ENCODE peak calls at places on chromosome 20, in seven cellular contexts. E is Calu3, Z is fibroblast of villous mesenchyme, T is A673, R is cardiac fibroblast, V is colonic mucosa, O is fibroblast of mammary gland. I is an unnamed sample.

GRCh38 chr20:47196091-47197081 is 160.1 kb downstream of the ZMYND8 start:
- DNase-seq in T (peak), E (peak), R (peak), V (peak), Z (peak), O (peak), I (peak)

GRCh38 chr20:58976095-58976730 is 4.8 kb upstream of the NELFCD start:
- DNase-seq in R (no peak), E (no peak), T (no peak), Z (no peak), V (no peak), O (no peak), I (no peak)

GRCh38 chr20:45496166-45496565 is 19.3 kb downstream of the SPINT3 start:
- DNase-seq in E (no peak), Z (no peak), V (peak), T (no peak), R (no peak), O (no peak), I (no peak)

GRCh38 chr20:9163995-9164394 is 95.1 kb downstream of the PLCB4 start:
- DNase-seq in Z (no peak), R (no peak), T (no peak), O (no peak), E (no peak), V (no peak), I (no peak)

GRCh38 chr20:53611449-53611894 is 17.8 kb upstream of the ZNF217 start:
- DNase-seq in R (peak), Z (peak), T (peak), V (no peak), E (peak), O (peak), I (peak)

GRCh38 chr20:58661298-58662141 is 10.4 kb downstream of the STX16 start:
- DNase-seq in O (no peak), T (no peak), E (no peak), Z (no peak), R (no peak), V (no peak), I (no peak)

GRCh38 chr20:45229264-45230056 is 8.3 kb downstream of the SEMG2 start:
- DNase-seq in Z (peak), O (peak), R (peak), T (peak), V (peak), E (peak), I (peak)

GRCh38 chr20:23622839-23623343 is 14.9 kb downstream of the CST3 start:
- DNase-seq in T (peak), Z (peak), V (peak), R (peak), E (peak), O (peak), I (peak)

GRCh38 chr20:32841632-32842031 is 17.1 kb upstream of the EFCAB8 start:
- DNase-seq in V (no peak), E (no peak), Z (no peak), T (no peak), R (no peak), O (no peak), I (no peak)

GRCh38 chr20:45863543-45864470 is 6.4 kb downstream of the ZSWIM3 start:
- DNase-seq in T (no peak), R (no peak), V (peak), E (no peak), O (no peak), Z (no peak), I (no peak)

GRCh38 chr20:19886666-19887288 is 128.7 kb downstream of the RIN2 start:
- DNase-seq in Z (peak), O (peak), T (peak), V (peak), R (peak), E (no peak), I (no peak)
- TF ChIP-seq CTCF in Z (peak), O (peak), T (peak), V (no peak), R (peak), E (no peak), I (no peak)

GRCh38 chr20:19466204-19466928 is 253.9 kb downstream of the SLC24A3 start:
- DNase-seq in E (no peak), Z (no peak), R (no peak), O (no peak), T (no peak), V (no peak), I (no peak)

GRCh38 chr20:19460386-19460785 is 247.9 kb downstream of the SLC24A3 start:
- DNase-seq in Z (peak), R (peak), T (no peak), O (peak), E (no peak), V (no peak), I (no peak)

GRCh38 chr20:19462491-19462890 is 250.0 kb downstream of the SLC24A3 start:
- DNase-seq in Z (no peak), O (no peak), T (no peak), V (no peak), R (no peak), E (no peak), I (no peak)

GRCh38 chr20:19463597-19463996 is 251.2 kb downstream of the SLC24A3 start:
- DNase-seq in E (no peak), T (no peak), O (no peak), V (no peak), Z (no peak), R (no peak), I (no peak)
- TF ChIP-seq CTCF in E (no peak), T (no peak), O (no peak), V (no peak), Z (no peak), R (no peak), I (no peak)

GRCh38 chr20:48620112-48620485 is 207.7 kb downstream of the PREX1 start:
- DNase-seq in R (no peak), V (no peak), T (no peak), Z (no peak), E (no peak), O (no peak), I (no peak)

GRCh38 chr20:48622421-48622820 is 205.4 kb downstream of the PREX1 start:
- DNase-seq in Z (no peak), E (no peak), O (no peak), R (no peak), T (no peak), V (no peak), I (no peak)

GRCh38 chr20:48620486-48621255 is 207.1 kb downstream of the PREX1 start:
- DNase-seq in R (peak), O (peak), V (peak), T (peak), E (peak), Z (peak), I (peak)

GRCh38 chr20:48623176-48623905 is 204.5 kb downstream of the PREX1 start:
- DNase-seq in T (no peak), V (no peak), O (no peak), R (no peak), Z (no peak), E (no peak), I (no peak)

DNA sequence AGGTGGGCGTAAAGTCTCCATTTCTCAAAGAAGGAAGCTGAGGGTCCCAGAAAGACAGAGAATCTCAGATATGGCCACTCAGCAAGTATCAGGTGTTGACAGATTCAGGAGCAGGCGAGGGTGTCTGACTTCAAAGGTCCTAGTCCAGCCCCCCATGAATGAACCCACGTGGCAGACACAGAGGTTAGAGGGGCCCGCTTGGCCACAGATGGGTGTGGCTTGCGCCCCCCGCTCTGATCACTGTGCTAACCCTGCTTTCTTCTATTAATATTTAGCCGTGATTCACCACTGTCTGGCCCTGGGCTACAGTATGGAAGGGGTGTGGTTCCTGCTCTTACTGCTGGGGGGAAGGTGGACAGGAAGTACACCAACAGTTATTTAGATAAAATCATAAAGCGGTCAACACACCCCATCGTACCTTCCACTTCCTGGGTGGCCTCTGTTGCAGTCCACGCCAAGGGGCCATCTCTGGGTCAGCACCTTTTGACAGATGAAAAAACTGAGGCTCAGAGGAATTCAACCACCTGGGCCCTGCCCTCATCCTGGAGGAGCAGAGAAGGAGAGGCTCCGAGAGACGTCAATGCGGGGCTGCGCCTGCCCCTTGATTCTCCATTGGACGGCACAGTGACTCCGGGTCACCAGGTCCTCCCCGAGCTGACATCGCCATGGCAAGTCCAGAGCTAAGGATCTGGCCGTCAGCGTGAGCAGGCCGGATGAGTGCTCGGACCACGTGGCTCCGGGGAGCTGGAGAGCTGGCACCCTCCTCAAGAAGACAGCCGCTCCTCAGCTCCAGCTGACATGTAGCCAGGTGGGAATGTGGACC is 206.3 kb downstream of the PREX1 start:
- DNase-seq in E (peak), R (peak), V (peak), T (no peak), Z (no peak), O (no peak), I (peak)
- TF ChIP-seq CTCF in E (no peak), R (no peak), V (no peak), T (peak), Z (no peak), O (no peak), I (no peak)

DNA sequence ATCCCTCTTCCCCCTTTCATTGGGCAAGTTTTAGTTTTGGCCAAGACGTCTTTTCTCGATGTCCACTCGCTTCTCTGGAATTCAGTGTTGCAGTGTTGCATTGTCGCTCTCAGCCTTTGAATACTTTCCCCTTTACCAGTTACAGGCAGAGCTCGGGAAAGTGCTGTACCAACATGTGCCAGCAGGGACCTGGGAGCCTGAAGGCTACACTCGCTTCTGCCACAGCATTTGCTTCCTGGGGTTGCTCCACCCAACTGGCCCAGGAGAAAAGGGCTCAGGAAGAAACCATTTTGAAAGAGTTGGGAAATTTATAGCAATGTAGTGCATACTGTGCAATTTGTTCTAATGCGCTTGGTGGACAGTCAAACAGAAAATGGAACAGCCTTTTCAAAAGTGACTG is 78.6 kb downstream of the LINC00237 start:
- DNase-seq in R (peak), V (no peak), T (peak), E (no peak), Z (no peak), O (no peak), I (peak)
- TF ChIP-seq CTCF in R (no peak), V (no peak), T (peak), E (no peak), Z (no peak), O (no peak), I (peak)

DNA sequence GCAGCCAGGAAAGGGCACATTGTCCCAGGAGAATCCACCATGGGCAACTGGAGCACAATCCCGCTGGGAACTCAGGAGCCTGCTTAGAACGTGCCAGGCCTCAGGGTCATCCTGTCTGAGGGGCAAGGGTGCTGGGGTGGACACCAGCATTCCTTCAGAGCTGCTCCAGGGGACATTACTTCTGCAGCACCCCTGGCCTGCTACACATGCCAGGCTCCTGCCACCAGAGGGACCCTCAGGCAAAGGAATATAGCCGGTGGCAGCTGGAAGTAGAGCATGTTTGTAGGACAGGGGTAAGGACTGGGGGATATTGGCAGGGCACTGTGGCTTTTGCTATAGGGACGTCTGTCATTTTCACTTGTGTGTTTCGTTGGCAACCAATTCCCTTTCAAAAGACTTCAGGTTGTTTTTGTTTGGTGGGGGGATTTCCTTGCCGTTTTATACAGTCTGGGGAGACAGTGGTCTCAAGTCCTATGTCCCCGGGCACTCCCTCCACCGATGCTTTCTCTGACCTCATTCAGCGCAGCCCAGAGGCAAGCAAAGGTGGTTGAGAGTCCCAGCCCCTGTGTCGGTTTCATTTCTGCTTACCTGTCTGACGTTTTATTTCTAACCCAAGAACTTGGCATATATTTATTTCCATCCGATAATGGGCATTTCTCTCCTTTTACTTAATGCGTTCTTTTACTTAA is 130.8 kb downstream of the JPH2 start:
- DNase-seq in V (no peak), Z (peak), O (no peak), E (peak), T (peak), R (peak), I (peak)
- TF ChIP-seq CTCF in V (no peak), Z (peak), O (peak), E (peak), T (peak), R (peak), I (peak)

GRCh38 chr20:63443606-63444395 is 28.7 kb downstream of the KCNQ2 start:
- DNase-seq in E (no peak), V (no peak), Z (no peak), O (no peak), T (no peak), R (no peak), I (no peak)

GRCh38 chr20:63441136-63441776 is 31.2 kb downstream of the KCNQ2 start:
- DNase-seq in R (no peak), O (no peak), T (no peak), Z (no peak), E (no peak), V (no peak), I (no peak)

GRCh38 chr20:63440366-63440955 is 32.0 kb downstream of the KCNQ2 start:
- DNase-seq in T (no peak), O (no peak), V (no peak), Z (no peak), E (no peak), R (no peak), I (no peak)

GRCh38 chr20:63439866-63440265 is 32.6 kb downstream of the KCNQ2 start:
- DNase-seq in E (no peak), Z (no peak), V (no peak), T (no peak), R (no peak), O (no peak), I (no peak)

GRCh38 chr20:63441777-63442493 is 30.5 kb downstream of the KCNQ2 start:
- DNase-seq in O (peak), T (peak), E (peak), Z (peak), R (peak), V (peak), I (peak)
- TF ChIP-seq CTCF in O (peak), T (peak), E (peak), Z (peak), R (peak), V (no peak), I (peak)

DNA sequence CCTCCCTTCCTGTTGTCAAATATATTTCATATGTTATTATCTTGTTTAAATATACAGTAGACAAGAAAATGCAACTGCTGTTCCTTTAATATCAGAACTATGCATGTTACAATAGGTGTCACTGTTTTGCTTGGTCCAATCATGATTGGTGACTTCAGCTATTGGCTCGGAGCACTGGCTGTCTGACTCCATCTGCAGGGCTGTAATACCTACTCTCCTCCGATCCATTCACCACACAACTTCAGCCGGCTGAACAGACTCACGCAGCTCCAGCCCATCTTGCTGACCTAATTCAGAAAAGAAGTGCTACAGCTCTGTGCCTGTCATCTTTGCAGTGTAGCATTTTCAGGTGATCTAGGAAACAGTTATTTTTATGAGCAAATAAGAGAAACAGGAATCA is at the start of gene BTBD3:
- DNase-seq in O (peak), E (no peak), T (no peak), Z (peak), V (peak), R (peak), I (no peak)
- TF ChIP-seq CTCF in O (no peak), E (no peak), T (no peak), Z (no peak), V (no peak), R (peak), I (no peak)

GRCh38 chr20:219290-220115 is 7.6 kb upstream of the DEFB129 start:
- DNase-seq in E (peak), R (peak), Z (peak), V (no peak), O (peak), T (peak), I (no peak)
- TF ChIP-seq CTCF in E (no peak), R (peak), Z (peak), V (no peak), O (peak), T (peak), I (peak)

DNA sequence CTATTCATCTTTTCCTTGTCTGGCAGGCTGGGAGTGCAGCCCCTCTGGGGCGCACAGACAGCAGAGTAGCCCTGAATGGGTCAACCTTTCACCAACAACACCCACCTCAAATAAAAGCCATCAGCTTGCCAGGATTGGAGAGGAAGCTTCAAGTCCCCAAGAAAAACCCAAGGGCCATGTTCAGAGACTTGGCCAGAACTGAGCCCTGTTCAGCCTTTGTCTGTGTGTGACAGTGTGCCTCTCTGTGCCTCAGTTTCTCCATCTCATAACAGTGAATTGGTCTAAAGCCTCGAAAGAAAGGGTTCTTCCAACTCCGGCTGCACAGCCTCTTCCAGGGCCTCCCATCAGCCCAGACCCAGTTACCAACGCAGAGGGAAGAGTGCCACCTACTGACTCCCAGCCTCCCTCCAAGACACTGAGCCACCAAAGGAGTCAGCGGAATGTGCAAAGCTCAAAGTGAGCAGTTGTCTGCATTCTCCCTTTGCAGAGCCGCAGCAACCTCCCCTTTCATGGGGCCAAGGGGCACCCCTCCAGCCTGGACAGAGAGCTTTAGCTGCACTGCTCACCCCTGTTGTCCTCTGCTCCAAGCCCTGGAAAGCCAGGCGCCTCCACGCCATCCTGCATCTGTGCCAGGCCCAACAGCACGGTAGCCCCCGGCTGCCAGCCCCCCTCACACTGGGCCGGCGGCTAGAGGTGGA is 82.7 kb upstream of the TOP1 start:
- DNase-seq in Z (peak), V (peak), T (peak), O (peak), R (peak), E (peak), I (no peak)
- TF ChIP-seq CTCF in Z (peak), V (no peak), T (peak), O (peak), R (peak), E (no peak), I (peak)

DNA sequence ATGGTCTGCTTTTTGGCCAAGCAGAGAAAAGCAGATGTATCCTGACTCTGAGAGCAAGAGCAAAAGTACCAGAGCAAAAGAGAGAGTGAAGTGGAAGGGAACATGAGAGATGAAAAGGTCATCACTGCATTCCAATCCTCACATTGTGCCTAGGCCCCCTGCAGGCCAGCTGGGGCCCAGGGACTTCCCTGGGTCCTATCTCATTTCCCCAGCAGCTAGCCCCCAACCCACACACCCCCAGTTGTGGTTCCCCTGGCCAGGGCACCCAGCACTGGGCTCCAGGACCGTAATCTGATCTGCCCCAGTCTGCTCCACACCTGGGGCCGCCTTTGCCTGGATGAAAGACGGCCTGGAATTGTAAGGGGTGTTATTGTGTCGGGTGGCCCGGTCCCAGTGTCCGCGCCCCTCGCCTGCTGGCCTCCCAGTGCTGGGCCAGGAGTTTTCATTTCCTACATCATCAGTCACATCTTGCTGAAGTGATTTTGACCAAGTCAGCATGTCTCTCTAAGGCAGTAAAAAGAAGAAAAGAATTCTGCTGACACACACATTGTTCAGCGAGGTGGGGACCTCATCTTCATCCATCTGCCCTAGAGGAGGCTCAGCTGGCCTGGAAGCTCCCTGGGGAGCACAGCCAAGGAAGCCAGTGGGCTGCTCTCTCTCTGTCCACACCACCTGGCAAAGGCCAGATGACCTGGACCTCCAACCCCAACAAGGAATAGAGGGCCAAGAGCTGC is 3.9 kb upstream of the BMP7 start:
- DNase-seq in O (no peak), R (no peak), V (no peak), Z (no peak), E (no peak), T (no peak), I (no peak)
- TF ChIP-seq CTCF in O (no peak), R (no peak), V (no peak), Z (no peak), E (no peak), T (no peak), I (peak)

I was measured in K562.